ENCODE peak calls at places on chromosome 3, in five cellular contexts. U is HepG2, P is K562, G is SK-N-SH, E is GM12878. L is an unnamed sample.

GRCh38 chr3:112097378-112097777 is 11.2 kb downstream of the C3orf52 start:
- DNase-seq in U (peak; percentile 48), P (peak; percentile 9), G (no peak), E (no peak), L (peak; percentile 50)

GRCh38 chr3:162014284-162014683 is 517.7 kb downstream of the OTOL1 start:
- DNase-seq in U (no peak), P (no peak), G (no peak), E (no peak), L (no peak)

GRCh38 chr3:104519968-104520655 is 846.6 kb upstream of the ALCAM start:
- DNase-seq in U (no peak), P (no peak), G (no peak), E (peak; percentile 57), L (no peak)

GRCh38 chr3:36496734-36497133 is 116.4 kb downstream of the STAC start:
- DNase-seq in U (no peak), P (no peak), G (no peak), E (no peak), L (no peak)

GRCh38 chr3:162770556-162770955 is 1273.9 kb downstream of the OTOL1 start:
- DNase-seq in U (no peak), P (no peak), G (no peak), E (no peak), L (no peak)

GRCh38 chr3:77859131-77859530 is 819.2 kb downstream of the ROBO2 start:
- DNase-seq in U (no peak), P (no peak), G (no peak), E (no peak), L (no peak)

GRCh38 chr3:142993958-142994442 is 7.4 kb upstream of the U2SURP start:
- DNase-seq in U (peak; percentile 66), P (peak; percentile 61), G (peak; percentile 69), E (no peak), L (peak; percentile 72)

GRCh38 chr3:127183931-127184869 is 8.7 kb upstream of the PRR23E start:
- DNase-seq in U (no peak), P (no peak), G (no peak), E (no peak), L (no peak)

GRCh38 chr3:55416381-55416821 is 70.7 kb downstream of the WNT5A start:
- DNase-seq in U (no peak), P (no peak), G (peak; percentile 4), E (no peak), L (no peak)

GRCh38 chr3:159761377-159761776 is 227.3 kb upstream of the IL12A start:
- DNase-seq in U (no peak), P (no peak), G (peak; percentile 44), E (no peak), L (no peak)

GRCh38 chr3:55647675-55648074 is 160.6 kb upstream of the WNT5A start:
- DNase-seq in U (no peak), P (no peak), G (peak; percentile 14), E (no peak), L (no peak)

GRCh38 chr3:110576962-110577361 is 494.7 kb upstream of the NECTIN3 start:
- DNase-seq in U (no peak), P (no peak), G (no peak), E (no peak), L (no peak)

GRCh38 chr3:123449092-123449985 is 449 bp upstream of the ADCY5 start:
- DNase-seq in U (no peak), P (peak; percentile 19), G (peak; percentile 91), E (no peak), L (peak; percentile 65)

GRCh38 chr3:32593903-32594525 is 23.4 kb upstream of the DYNC1LI1 start:
- DNase-seq in U (no peak), P (no peak), G (no peak), E (no peak), L (no peak)

GRCh38 chr3:32592696-32593353 is 22.2 kb upstream of the DYNC1LI1 start:
- DNase-seq in U (no peak), P (no peak), G (no peak), E (no peak), L (no peak)

GRCh38 chr3:32595318-32595717 is 24.7 kb upstream of the DYNC1LI1 start:
- DNase-seq in U (no peak), P (no peak), G (no peak), E (no peak), L (no peak)

GRCh38 chr3:32591960-32592462 is 21.4 kb upstream of the DYNC1LI1 start:
- DNase-seq in U (no peak), P (no peak), G (no peak), E (no peak), L (no peak)

DNA sequence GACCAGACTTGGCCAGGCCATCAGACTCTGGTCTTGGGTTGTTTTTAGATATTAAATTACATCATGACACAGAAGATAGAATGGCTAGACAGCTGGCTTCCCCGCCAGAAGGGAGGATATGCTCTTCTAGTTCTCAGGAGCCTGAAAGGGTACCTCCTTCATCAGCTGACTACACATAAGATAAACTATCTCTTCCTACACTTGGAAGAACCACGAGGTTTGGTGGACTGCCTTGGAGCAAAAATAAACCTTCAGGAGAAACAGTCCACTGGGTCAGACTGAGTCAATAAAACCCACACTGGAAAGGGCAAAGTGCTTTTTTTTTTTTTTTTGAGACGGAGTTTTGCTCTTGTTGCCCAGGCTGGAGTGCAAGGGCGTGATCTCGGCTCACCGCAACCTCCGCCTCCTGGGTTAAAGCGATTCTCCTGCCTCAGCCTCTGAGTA is 26.3 kb upstream of the DYNC1LI1 start:
- DNase-seq in U (no peak), P (no peak), G (no peak), E (no peak), L (no peak)
- TF ChIP-seq FOXM1 in U (no peak), P (peak; percentile 1), G (no peak), E (no peak), L (no peak)

GRCh38 chr3:33144433-33144832 is 30.6 kb downstream of the CRTAP start:
- DNase-seq in U (peak; percentile 10), P (peak; percentile 71), G (no peak), E (no peak), L (peak; percentile 71)
- TF ChIP-seq FOXM1 in U (no peak), P (no peak), G (no peak), E (no peak), L (no peak)

GRCh38 chr3:137944593-137944992 is 65.4 kb upstream of the CLDN18 start:
- DNase-seq in U (no peak), P (no peak), G (no peak), E (no peak), L (no peak)
- TF ChIP-seq FOXM1 in U (no peak), P (no peak), G (no peak), E (no peak), L (no peak)

DNA sequence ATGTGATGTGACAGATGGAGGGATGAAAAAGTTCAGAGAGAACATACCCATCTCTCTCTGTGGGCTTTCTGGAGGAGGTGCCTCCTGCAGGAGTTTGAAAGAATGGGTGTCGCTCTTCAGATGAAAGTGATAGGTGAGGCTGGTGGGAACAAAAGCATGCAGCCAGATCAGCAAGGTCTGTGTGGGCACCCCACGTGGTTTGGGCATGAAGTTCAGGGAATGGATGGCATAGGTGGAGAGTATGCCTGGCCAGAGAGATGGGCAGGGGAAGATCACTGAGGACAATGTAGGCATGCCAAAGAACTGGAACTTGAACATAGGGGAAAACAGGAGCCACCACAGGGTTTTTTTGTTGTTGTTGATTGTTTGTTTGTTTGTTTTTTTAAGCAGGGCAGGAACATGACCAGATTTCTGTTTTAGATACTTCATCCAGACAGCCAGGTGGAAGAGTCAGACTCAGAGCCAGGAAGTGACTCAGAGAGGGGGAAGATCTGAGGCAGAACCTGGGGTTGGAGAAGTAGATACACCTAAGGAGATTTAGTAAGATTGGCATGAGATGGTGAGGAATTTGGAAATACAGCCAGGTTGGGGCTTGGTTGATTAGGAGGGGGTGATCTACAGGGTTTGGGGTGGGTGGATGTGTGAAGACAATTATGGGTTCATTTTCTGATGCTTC is 64.8 kb upstream of the CLSTN2 start:
- DNase-seq in U (no peak), P (no peak), G (no peak), E (no peak), L (no peak)
- TF ChIP-seq FOXM1 in U (no peak), P (no peak), G (no peak), E (no peak), L (no peak)

GRCh38 chr3:116837474-116837873 is 127.9 kb downstream of the TUSC7 start:
- DNase-seq in U (no peak), P (no peak), G (no peak), E (no peak), L (no peak)

GRCh38 chr3:116848402-116848801 is 138.8 kb downstream of the TUSC7 start:
- DNase-seq in U (no peak), P (no peak), G (no peak), E (no peak), L (no peak)

GRCh38 chr3:116842254-116842957 is 132.8 kb downstream of the TUSC7 start:
- DNase-seq in U (no peak), P (no peak), G (no peak), E (no peak), L (no peak)
- TF ChIP-seq FOXM1 in U (no peak), P (no peak), G (no peak), E (no peak), L (no peak)

GRCh38 chr3:168049366-168049974 is 46.3 kb downstream of the GOLIM4 start:
- DNase-seq in U (no peak), P (no peak), G (no peak), E (no peak), L (no peak)
- TF ChIP-seq FOXM1 in U (no peak), P (no peak), G (no peak), E (no peak), L (no peak)

GRCh38 chr3:87486115-87486514 is 209.7 kb upstream of the POU1F1 start:
- DNase-seq in U (no peak), P (no peak), G (no peak), E (no peak), L (no peak)
- TF ChIP-seq FOXM1 in U (no peak), P (no peak), G (no peak), E (no peak), L (no peak)

GRCh38 chr3:130601662-130602061 is 84.7 kb downstream of the COL6A6 start:
- DNase-seq in U (no peak), P (no peak), G (no peak), E (no peak), L (peak; percentile 12)
- TF ChIP-seq FOXM1 in U (no peak), P (no peak), G (no peak), E (no peak), L (no peak)